ENCODE peak calls at places on chromosomes 6 and 20, in five cellular contexts. One of them, this sample, is unnamed.

GRCh38 chr6:6969761-6970223 is 138.0 kb upstream of the RREB1 start:
- DNase-seq in IMR-90: no peak
- DNase-seq in fibroblast of lung: peak
- DNase-seq in Peyer's patch: no peak
- DNase-seq in heart left ventricle: no peak
- DNase-seq in this sample: peak

GRCh38 chr6:2819891-2820814 is 21.5 kb downstream of the SERPINB1 start:
- DNase-seq in IMR-90: peak
- DNase-seq in fibroblast of lung: peak
- DNase-seq in Peyer's patch: no peak
- DNase-seq in heart left ventricle: no peak
- DNase-seq in this sample: no peak

GRCh38 chr6:157885211-157885788 is 62.3 kb downstream of the SNX9 start:
- DNase-seq in IMR-90: no peak
- DNase-seq in fibroblast of lung: no peak
- DNase-seq in Peyer's patch: peak
- DNase-seq in heart left ventricle: no peak
- DNase-seq in this sample: no peak

GRCh38 chr6:19833947-19834346 is 3.2 kb upstream of the ID4 start:
- DNase-seq in IMR-90: no peak
- DNase-seq in fibroblast of lung: no peak
- DNase-seq in Peyer's patch: no peak
- DNase-seq in heart left ventricle: no peak
- DNase-seq in this sample: no peak

GRCh38 chr6:26594730-26595632 is 1.8 kb upstream of the ABT1 start:
- DNase-seq in IMR-90: peak
- DNase-seq in fibroblast of lung: peak
- DNase-seq in Peyer's patch: no peak
- DNase-seq in heart left ventricle: no peak
- DNase-seq in this sample: peak

GRCh38 chr6:170090561-170090960 is 200.3 kb downstream of the DLL1 start:
- DNase-seq in IMR-90: no peak
- DNase-seq in fibroblast of lung: no peak
- DNase-seq in Peyer's patch: no peak
- DNase-seq in heart left ventricle: no peak
- DNase-seq in this sample: no peak

GRCh38 chr6:44176130-44176934 is 17.7 kb downstream of the CAPN11 start:
- DNase-seq in IMR-90: no peak
- DNase-seq in fibroblast of lung: no peak
- DNase-seq in Peyer's patch: no peak
- DNase-seq in heart left ventricle: no peak
- DNase-seq in this sample: no peak

GRCh38 chr6:169161572-169162167 is 92.0 kb downstream of the THBS2 start:
- DNase-seq in IMR-90: peak
- DNase-seq in fibroblast of lung: no peak
- DNase-seq in Peyer's patch: no peak
- DNase-seq in heart left ventricle: no peak
- DNase-seq in this sample: no peak

GRCh38 chr6:11766056-11766455 is 12.5 kb downstream of the ADTRP start:
- DNase-seq in IMR-90: peak
- DNase-seq in fibroblast of lung: peak
- DNase-seq in Peyer's patch: no peak
- DNase-seq in heart left ventricle: no peak
- DNase-seq in this sample: no peak

GRCh38 chr6:108113557-108114519 is 39.3 kb upstream of the OSTM1 start:
- DNase-seq in IMR-90: peak
- DNase-seq in fibroblast of lung: peak
- DNase-seq in Peyer's patch: no peak
- DNase-seq in heart left ventricle: no peak
- DNase-seq in this sample: peak

GRCh38 chr20:61376541-61377231 is 124.6 kb downstream of the CDH4 start:
- DNase-seq in IMR-90: no peak
- DNase-seq in fibroblast of lung: no peak
- DNase-seq in Peyer's patch: no peak
- DNase-seq in heart left ventricle: no peak
- DNase-seq in this sample: no peak

GRCh38 chr20:63440366-63440955 is 32.0 kb downstream of the KCNQ2 start:
- DNase-seq in IMR-90: no peak
- DNase-seq in fibroblast of lung: no peak
- DNase-seq in Peyer's patch: no peak
- DNase-seq in heart left ventricle: no peak
- DNase-seq in this sample: no peak

GRCh38 chr6:21679761-21680265 is 86.3 kb downstream of the SOX4 start:
- DNase-seq in IMR-90: peak
- DNase-seq in fibroblast of lung: peak
- DNase-seq in Peyer's patch: no peak
- DNase-seq in heart left ventricle: no peak
- DNase-seq in this sample: peak

GRCh38 chr6:4402477-4402976 is 267.2 kb upstream of the ECI2 start:
- DNase-seq in IMR-90: peak
- DNase-seq in fibroblast of lung: peak
- DNase-seq in Peyer's patch: no peak
- DNase-seq in heart left ventricle: peak
- DNase-seq in this sample: peak

GRCh38 chr20:17856024-17856564 is 112.5 kb downstream of the SNX5 start:
- DNase-seq in IMR-90: peak
- DNase-seq in fibroblast of lung: no peak
- DNase-seq in Peyer's patch: peak
- DNase-seq in heart left ventricle: no peak
- DNase-seq in this sample: no peak

GRCh38 chr20:41436679-41437078 is 70.1 kb upstream of the EMILIN3 start:
- DNase-seq in IMR-90: peak
- DNase-seq in fibroblast of lung: peak
- DNase-seq in Peyer's patch: no peak
- DNase-seq in heart left ventricle: no peak
- DNase-seq in this sample: no peak

GRCh38 chr6:90266845-90267621 is 29.6 kb downstream of the BACH2 start:
- DNase-seq in IMR-90: no peak
- DNase-seq in fibroblast of lung: no peak
- DNase-seq in Peyer's patch: no peak
- DNase-seq in heart left ventricle: no peak
- DNase-seq in this sample: no peak

GRCh38 chr6:167577891-167578361 is 248.8 kb upstream of the AFDN start:
- DNase-seq in IMR-90: no peak
- DNase-seq in fibroblast of lung: no peak
- DNase-seq in Peyer's patch: peak
- DNase-seq in heart left ventricle: no peak
- DNase-seq in this sample: no peak

GRCh38 chr6:143264291-143264834 is 186.1 kb downstream of the ADAT2 start:
- DNase-seq in IMR-90: no peak
- DNase-seq in fibroblast of lung: no peak
- DNase-seq in Peyer's patch: no peak
- DNase-seq in heart left ventricle: no peak
- DNase-seq in this sample: no peak

GRCh38 chr20:38196016-38196415 is 30.9 kb upstream of the TGM2 start:
- DNase-seq in IMR-90: no peak
- DNase-seq in fibroblast of lung: no peak
- DNase-seq in Peyer's patch: no peak
- DNase-seq in heart left ventricle: no peak
- DNase-seq in this sample: no peak

GRCh38 chr6:78835817-78836216 is 31.5 kb upstream of the IRAK1BP1 start:
- DNase-seq in IMR-90: peak
- DNase-seq in fibroblast of lung: no peak
- DNase-seq in Peyer's patch: no peak
- DNase-seq in heart left ventricle: no peak
- DNase-seq in this sample: peak

GRCh38 chr20:36408219-36408618 is 102.1 kb downstream of the DLGAP4 start:
- DNase-seq in IMR-90: peak
- DNase-seq in fibroblast of lung: no peak
- DNase-seq in Peyer's patch: no peak
- DNase-seq in heart left ventricle: no peak
- DNase-seq in this sample: peak

GRCh38 chr20:35286077-35286898 is 1.7 kb upstream of the EIF6 start:
- DNase-seq in IMR-90: no peak
- DNase-seq in fibroblast of lung: no peak
- DNase-seq in Peyer's patch: no peak
- DNase-seq in heart left ventricle: no peak
- DNase-seq in this sample: no peak

GRCh38 chr6:35512740-35513139 is at the start of gene TULP1:
- DNase-seq in IMR-90: no peak
- DNase-seq in fibroblast of lung: no peak
- DNase-seq in Peyer's patch: no peak
- DNase-seq in heart left ventricle: no peak
- DNase-seq in this sample: no peak

GRCh38 chr6:145562771-145563615 is 172.3 kb downstream of the EPM2A start:
- DNase-seq in IMR-90: peak
- DNase-seq in fibroblast of lung: peak
- DNase-seq in Peyer's patch: no peak
- DNase-seq in heart left ventricle: no peak
- DNase-seq in this sample: no peak

GRCh38 chr20:58634121-58634817 is 16.8 kb upstream of the STX16 start:
- DNase-seq in IMR-90: peak
- DNase-seq in fibroblast of lung: peak
- DNase-seq in Peyer's patch: peak
- DNase-seq in heart left ventricle: no peak
- DNase-seq in this sample: no peak

GRCh38 chr6:166646716-166647115 is 19.7 kb upstream of the RPS6KA2 start:
- DNase-seq in IMR-90: no peak
- DNase-seq in fibroblast of lung: no peak
- DNase-seq in Peyer's patch: no peak
- DNase-seq in heart left ventricle: no peak
- DNase-seq in this sample: no peak

GRCh38 chr6:45661667-45662066 is 283.9 kb upstream of the SUPT3H start:
- DNase-seq in IMR-90: peak
- DNase-seq in fibroblast of lung: peak
- DNase-seq in Peyer's patch: peak
- DNase-seq in heart left ventricle: no peak
- DNase-seq in this sample: no peak

GRCh38 chr20:17848249-17848648 is 120.3 kb downstream of the SNX5 start:
- DNase-seq in IMR-90: no peak
- DNase-seq in fibroblast of lung: no peak
- DNase-seq in Peyer's patch: no peak
- DNase-seq in heart left ventricle: no peak
- DNase-seq in this sample: no peak

GRCh38 chr6:84979541-84979940 is 215.1 kb upstream of the TBX18 start:
- DNase-seq in IMR-90: no peak
- DNase-seq in fibroblast of lung: no peak
- DNase-seq in Peyer's patch: no peak
- DNase-seq in heart left ventricle: no peak
- DNase-seq in this sample: no peak

GRCh38 chr6:43334466-43335095 is 26.0 kb upstream of the CRIP3 start:
- DNase-seq in IMR-90: peak
- DNase-seq in fibroblast of lung: peak
- DNase-seq in Peyer's patch: no peak
- DNase-seq in heart left ventricle: no peak
- DNase-seq in this sample: peak

GRCh38 chr6:132797975-132798819 is at the start of gene SLC18B1:
- DNase-seq in IMR-90: peak
- DNase-seq in fibroblast of lung: peak
- DNase-seq in Peyer's patch: peak
- DNase-seq in heart left ventricle: peak
- DNase-seq in this sample: peak

GRCh38 chr6:71476872-71477271 is 188.3 kb downstream of the OGFRL1 start:
- DNase-seq in IMR-90: no peak
- DNase-seq in fibroblast of lung: peak
- DNase-seq in Peyer's patch: no peak
- DNase-seq in heart left ventricle: no peak
- DNase-seq in this sample: peak
- H3K27ac ChIP-seq in IMR-90: no peak
- H3K27ac ChIP-seq in fibroblast of lung: no peak
- H3K27ac ChIP-seq in Peyer's patch: no peak
- H3K27ac ChIP-seq in heart left ventricle: no peak
- H3K27ac ChIP-seq in this sample: no peak

GRCh38 chr6:31438222-31438621 is 34.8 kb downstream of the MICA start:
- DNase-seq in IMR-90: no peak
- DNase-seq in fibroblast of lung: no peak
- DNase-seq in Peyer's patch: no peak
- DNase-seq in heart left ventricle: no peak
- DNase-seq in this sample: no peak
- TF ChIP-seq CTCF in IMR-90: no peak
- TF ChIP-seq CTCF in fibroblast of lung: no peak
- TF ChIP-seq CTCF in Peyer's patch: no peak
- TF ChIP-seq CTCF in heart left ventricle: no peak
- TF ChIP-seq CTCF in this sample: no peak

GRCh38 chr6:39793528-39793927 is 1.4 kb downstream of the DAAM2 start:
- DNase-seq in IMR-90: no peak
- DNase-seq in fibroblast of lung: no peak
- DNase-seq in Peyer's patch: no peak
- DNase-seq in heart left ventricle: no peak
- DNase-seq in this sample: no peak
- H3K27ac ChIP-seq in IMR-90: peak
- H3K27ac ChIP-seq in fibroblast of lung: no peak
- H3K27ac ChIP-seq in Peyer's patch: peak
- H3K27ac ChIP-seq in heart left ventricle: peak
- H3K27ac ChIP-seq in this sample: no peak

GRCh38 chr20:16701296-16701695 is 28.5 kb upstream of the SNRPB2 start:
- DNase-seq in IMR-90: no peak
- DNase-seq in fibroblast of lung: no peak
- DNase-seq in Peyer's patch: no peak
- DNase-seq in heart left ventricle: no peak
- DNase-seq in this sample: no peak
- TF ChIP-seq CTCF in IMR-90: peak
- TF ChIP-seq CTCF in fibroblast of lung: peak
- TF ChIP-seq CTCF in Peyer's patch: no peak
- TF ChIP-seq CTCF in heart left ventricle: peak
- TF ChIP-seq CTCF in this sample: no peak